ENCODE peak calls at places on chromosomes 6 and 20, in eight cellular contexts. One of them, this sample, is unnamed.

GRCh38 chr6:140007525-140007924 is 633.1 kb upstream of the CITED2 start:
- DNase-seq in endodermal cell: no peak
- DNase-seq in esophagus squamous epithelium: no peak
- DNase-seq in heart left ventricle: no peak
- DNase-seq in heart right ventricle: no peak
- DNase-seq in brain microvascular endothelial cell: no peak
- DNase-seq in ovary: no peak
- DNase-seq in HL-60: no peak
- DNase-seq in this sample: no peak

GRCh38 chr6:75266716-75267291 is 17.8 kb downstream of the TMEM30A start:
- DNase-seq in endodermal cell: no peak
- DNase-seq in esophagus squamous epithelium: no peak
- DNase-seq in heart left ventricle: no peak
- DNase-seq in heart right ventricle: no peak
- DNase-seq in brain microvascular endothelial cell: no peak
- DNase-seq in ovary: no peak
- DNase-seq in HL-60: no peak
- DNase-seq in this sample: no peak

GRCh38 chr20:36606171-36607116 is 865 bp downstream of the RAB5IF start:
- DNase-seq in endodermal cell: peak
- DNase-seq in esophagus squamous epithelium: no peak
- DNase-seq in heart left ventricle: no peak
- DNase-seq in heart right ventricle: no peak
- DNase-seq in brain microvascular endothelial cell: peak
- DNase-seq in ovary: no peak
- DNase-seq in HL-60: peak
- DNase-seq in this sample: no peak

GRCh38 chr6:144662812-144663211 is 377.7 kb downstream of the UTRN start:
- DNase-seq in endodermal cell: no peak
- DNase-seq in esophagus squamous epithelium: no peak
- DNase-seq in heart left ventricle: no peak
- DNase-seq in heart right ventricle: no peak
- DNase-seq in brain microvascular endothelial cell: no peak
- DNase-seq in ovary: no peak
- DNase-seq in HL-60: no peak
- DNase-seq in this sample: no peak

GRCh38 chr6:170132011-170132521 is 158.8 kb downstream of the DLL1 start:
- DNase-seq in endodermal cell: no peak
- DNase-seq in esophagus squamous epithelium: no peak
- DNase-seq in heart left ventricle: peak
- DNase-seq in heart right ventricle: no peak
- DNase-seq in brain microvascular endothelial cell: no peak
- DNase-seq in ovary: no peak
- DNase-seq in HL-60: no peak
- DNase-seq in this sample: no peak

GRCh38 chr20:49948809-49949507 is 12.8 kb downstream of the RNF114 start:
- DNase-seq in endodermal cell: no peak
- DNase-seq in esophagus squamous epithelium: no peak
- DNase-seq in heart left ventricle: no peak
- DNase-seq in heart right ventricle: no peak
- DNase-seq in brain microvascular endothelial cell: peak
- DNase-seq in ovary: no peak
- DNase-seq in HL-60: peak
- DNase-seq in this sample: no peak

GRCh38 chr6:9539231-9539755 is 875.6 kb downstream of the TFAP2A start:
- DNase-seq in endodermal cell: no peak
- DNase-seq in esophagus squamous epithelium: no peak
- DNase-seq in heart left ventricle: no peak
- DNase-seq in heart right ventricle: no peak
- DNase-seq in brain microvascular endothelial cell: no peak
- DNase-seq in ovary: no peak
- DNase-seq in HL-60: no peak
- DNase-seq in this sample: no peak

GRCh38 chr6:63839485-63839884 is 203.9 kb downstream of the PHF3 start:
- DNase-seq in endodermal cell: no peak
- DNase-seq in esophagus squamous epithelium: no peak
- DNase-seq in heart left ventricle: no peak
- DNase-seq in heart right ventricle: no peak
- DNase-seq in brain microvascular endothelial cell: no peak
- DNase-seq in ovary: no peak
- DNase-seq in HL-60: no peak
- DNase-seq in this sample: no peak

GRCh38 chr20:3681931-3682820 is at the start of gene ADAM33:
- DNase-seq in endodermal cell: peak
- DNase-seq in esophagus squamous epithelium: no peak
- DNase-seq in heart left ventricle: peak
- DNase-seq in heart right ventricle: peak
- DNase-seq in brain microvascular endothelial cell: no peak
- DNase-seq in ovary: peak
- DNase-seq in HL-60: no peak
- DNase-seq in this sample: no peak

GRCh38 chr6:2973656-2974055 is 2.3 kb upstream of the SERPINB6 start:
- DNase-seq in endodermal cell: peak
- DNase-seq in esophagus squamous epithelium: no peak
- DNase-seq in heart left ventricle: no peak
- DNase-seq in heart right ventricle: no peak
- DNase-seq in brain microvascular endothelial cell: no peak
- DNase-seq in ovary: no peak
- DNase-seq in HL-60: no peak
- DNase-seq in this sample: no peak

GRCh38 chr6:162203287-162203686 is 524.3 kb downstream of the PRKN start:
- DNase-seq in endodermal cell: no peak
- DNase-seq in esophagus squamous epithelium: no peak
- DNase-seq in heart left ventricle: no peak
- DNase-seq in heart right ventricle: peak
- DNase-seq in brain microvascular endothelial cell: no peak
- DNase-seq in ovary: no peak
- DNase-seq in HL-60: no peak
- DNase-seq in this sample: peak

DNA sequence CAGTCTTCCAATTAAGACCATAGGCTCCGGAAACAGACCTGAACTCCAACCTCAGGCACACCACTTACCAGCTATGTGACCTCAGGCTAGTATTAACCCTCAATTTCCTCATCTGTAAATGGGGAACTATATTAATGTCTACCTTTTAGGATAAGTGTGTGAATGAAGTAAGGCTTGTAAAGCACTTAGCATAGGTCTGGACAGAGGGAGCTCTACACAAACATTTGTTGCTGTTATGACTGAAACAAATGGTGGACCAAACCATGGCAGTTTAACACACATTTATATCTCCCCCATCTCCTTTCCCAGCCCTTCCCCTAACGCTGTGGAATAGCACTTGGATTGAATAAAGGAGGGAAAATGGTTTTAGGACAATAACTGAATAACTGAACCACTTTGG is 48.7 kb downstream of the TSHZ2 start:
- DNase-seq in endodermal cell: no peak
- DNase-seq in esophagus squamous epithelium: no peak
- DNase-seq in heart left ventricle: no peak
- DNase-seq in heart right ventricle: no peak
- DNase-seq in brain microvascular endothelial cell: no peak
- DNase-seq in ovary: no peak
- DNase-seq in HL-60: no peak
- DNase-seq in this sample: peak
- TF ChIP-seq CTCF in endodermal cell: no peak
- TF ChIP-seq CTCF in esophagus squamous epithelium: no peak
- TF ChIP-seq CTCF in heart left ventricle: no peak
- TF ChIP-seq CTCF in heart right ventricle: no peak
- TF ChIP-seq CTCF in brain microvascular endothelial cell: no peak
- TF ChIP-seq CTCF in ovary: no peak
- TF ChIP-seq CTCF in HL-60: no peak
- TF ChIP-seq CTCF in this sample: no peak

GRCh38 chr6:31513456-31514165 is 15.2 kb upstream of the MCCD1 start:
- DNase-seq in endodermal cell: no peak
- DNase-seq in esophagus squamous epithelium: no peak
- DNase-seq in heart left ventricle: no peak
- DNase-seq in heart right ventricle: no peak
- DNase-seq in brain microvascular endothelial cell: no peak
- DNase-seq in ovary: no peak
- DNase-seq in HL-60: no peak
- DNase-seq in this sample: peak
- H3K27ac ChIP-seq in endodermal cell: no peak
- H3K27ac ChIP-seq in esophagus squamous epithelium: no peak
- H3K27ac ChIP-seq in heart left ventricle: no peak
- H3K27ac ChIP-seq in heart right ventricle: no peak
- H3K27ac ChIP-seq in brain microvascular endothelial cell: no peak
- H3K27ac ChIP-seq in ovary: no peak
- H3K27ac ChIP-seq in HL-60: no peak
- H3K27ac ChIP-seq in this sample: no peak

GRCh38 chr20:63522091-63522868 is 1.7 kb downstream of the PPDPF start:
- DNase-seq in endodermal cell: peak
- DNase-seq in esophagus squamous epithelium: no peak
- DNase-seq in heart left ventricle: no peak
- DNase-seq in heart right ventricle: no peak
- DNase-seq in brain microvascular endothelial cell: no peak
- DNase-seq in ovary: peak
- DNase-seq in HL-60: no peak
- DNase-seq in this sample: no peak

GRCh38 chr20:63520594-63520938 is at the start of gene PPDPF:
- DNase-seq in endodermal cell: no peak
- DNase-seq in esophagus squamous epithelium: no peak
- DNase-seq in heart left ventricle: peak
- DNase-seq in heart right ventricle: peak
- DNase-seq in brain microvascular endothelial cell: peak
- DNase-seq in ovary: peak
- DNase-seq in HL-60: peak
- DNase-seq in this sample: peak

GRCh38 chr20:63519765-63520593 is 586 bp upstream of the PPDPF start:
- DNase-seq in endodermal cell: peak
- DNase-seq in esophagus squamous epithelium: no peak
- DNase-seq in heart left ventricle: peak
- DNase-seq in heart right ventricle: peak
- DNase-seq in brain microvascular endothelial cell: no peak
- DNase-seq in ovary: peak
- DNase-seq in HL-60: no peak
- DNase-seq in this sample: no peak

GRCh38 chr20:63521602-63522001 is 1.0 kb downstream of the PPDPF start:
- DNase-seq in endodermal cell: peak
- DNase-seq in esophagus squamous epithelium: no peak
- DNase-seq in heart left ventricle: no peak
- DNase-seq in heart right ventricle: peak
- DNase-seq in brain microvascular endothelial cell: no peak
- DNase-seq in ovary: no peak
- DNase-seq in HL-60: no peak
- DNase-seq in this sample: no peak

DNA sequence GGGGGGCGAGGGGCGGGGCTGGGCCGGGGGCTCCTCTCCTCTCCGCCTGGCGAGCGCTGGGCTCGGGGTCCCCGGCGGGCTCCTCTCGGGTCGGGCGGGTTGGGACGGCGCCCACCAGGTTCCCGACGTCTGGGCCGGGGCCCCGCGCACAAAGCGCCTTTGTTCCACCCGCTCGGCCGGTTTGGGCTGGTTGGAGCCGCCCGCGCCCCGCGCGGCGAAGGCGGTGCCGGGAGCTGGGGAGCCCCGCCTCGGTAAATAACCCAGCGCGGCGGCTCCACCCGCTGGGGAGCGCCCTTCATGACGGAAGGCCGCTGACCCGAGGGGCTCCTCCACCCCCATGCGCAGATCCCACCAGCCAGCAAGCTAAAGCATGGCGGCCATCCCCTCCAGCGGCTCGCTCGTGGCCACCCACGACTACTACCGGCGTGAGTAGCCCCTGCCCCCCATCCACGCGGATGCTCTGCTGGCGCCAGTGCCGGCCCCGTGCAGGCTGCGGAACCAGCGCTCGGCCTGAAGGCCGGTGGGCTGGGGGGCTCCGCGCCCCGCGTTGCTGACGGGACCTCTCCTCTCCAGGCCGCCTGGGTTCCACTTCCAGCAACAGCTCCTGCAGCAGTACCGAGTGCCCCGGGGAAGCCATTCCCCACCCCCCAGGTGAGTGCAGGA is 505 bp downstream of the PPDPF start:
- DNase-seq in endodermal cell: peak
- DNase-seq in esophagus squamous epithelium: no peak
- DNase-seq in heart left ventricle: peak
- DNase-seq in heart right ventricle: peak
- DNase-seq in brain microvascular endothelial cell: peak
- DNase-seq in ovary: peak
- DNase-seq in HL-60: peak
- DNase-seq in this sample: no peak
- TF ChIP-seq CTCF in endodermal cell: no peak
- TF ChIP-seq CTCF in esophagus squamous epithelium: no peak
- TF ChIP-seq CTCF in heart left ventricle: no peak
- TF ChIP-seq CTCF in heart right ventricle: peak
- TF ChIP-seq CTCF in brain microvascular endothelial cell: no peak
- TF ChIP-seq CTCF in ovary: no peak
- TF ChIP-seq CTCF in HL-60: no peak
- TF ChIP-seq CTCF in this sample: no peak

GRCh38 chr6:164097557-164098398 is 683.3 kb downstream of the QKI start:
- DNase-seq in endodermal cell: peak
- DNase-seq in esophagus squamous epithelium: no peak
- DNase-seq in heart left ventricle: peak
- DNase-seq in heart right ventricle: no peak
- DNase-seq in brain microvascular endothelial cell: peak
- DNase-seq in ovary: no peak
- DNase-seq in HL-60: peak
- DNase-seq in this sample: peak
- H3K27ac ChIP-seq in endodermal cell: no peak
- H3K27ac ChIP-seq in esophagus squamous epithelium: no peak
- H3K27ac ChIP-seq in heart left ventricle: peak
- H3K27ac ChIP-seq in heart right ventricle: peak
- H3K27ac ChIP-seq in brain microvascular endothelial cell: no peak
- H3K27ac ChIP-seq in ovary: no peak
- H3K27ac ChIP-seq in HL-60: no peak
- H3K27ac ChIP-seq in this sample: peak

GRCh38 chr20:2133318-2134183 is 31.9 kb downstream of the STK35 start:
- DNase-seq in endodermal cell: no peak
- DNase-seq in esophagus squamous epithelium: no peak
- DNase-seq in heart left ventricle: no peak
- DNase-seq in heart right ventricle: no peak
- DNase-seq in brain microvascular endothelial cell: peak
- DNase-seq in ovary: no peak
- DNase-seq in HL-60: no peak
- DNase-seq in this sample: no peak
- TF ChIP-seq CTCF in endodermal cell: no peak
- TF ChIP-seq CTCF in esophagus squamous epithelium: no peak
- TF ChIP-seq CTCF in heart left ventricle: no peak
- TF ChIP-seq CTCF in heart right ventricle: no peak
- TF ChIP-seq CTCF in brain microvascular endothelial cell: no peak
- TF ChIP-seq CTCF in ovary: no peak
- TF ChIP-seq CTCF in HL-60: no peak
- TF ChIP-seq CTCF in this sample: no peak

DNA sequence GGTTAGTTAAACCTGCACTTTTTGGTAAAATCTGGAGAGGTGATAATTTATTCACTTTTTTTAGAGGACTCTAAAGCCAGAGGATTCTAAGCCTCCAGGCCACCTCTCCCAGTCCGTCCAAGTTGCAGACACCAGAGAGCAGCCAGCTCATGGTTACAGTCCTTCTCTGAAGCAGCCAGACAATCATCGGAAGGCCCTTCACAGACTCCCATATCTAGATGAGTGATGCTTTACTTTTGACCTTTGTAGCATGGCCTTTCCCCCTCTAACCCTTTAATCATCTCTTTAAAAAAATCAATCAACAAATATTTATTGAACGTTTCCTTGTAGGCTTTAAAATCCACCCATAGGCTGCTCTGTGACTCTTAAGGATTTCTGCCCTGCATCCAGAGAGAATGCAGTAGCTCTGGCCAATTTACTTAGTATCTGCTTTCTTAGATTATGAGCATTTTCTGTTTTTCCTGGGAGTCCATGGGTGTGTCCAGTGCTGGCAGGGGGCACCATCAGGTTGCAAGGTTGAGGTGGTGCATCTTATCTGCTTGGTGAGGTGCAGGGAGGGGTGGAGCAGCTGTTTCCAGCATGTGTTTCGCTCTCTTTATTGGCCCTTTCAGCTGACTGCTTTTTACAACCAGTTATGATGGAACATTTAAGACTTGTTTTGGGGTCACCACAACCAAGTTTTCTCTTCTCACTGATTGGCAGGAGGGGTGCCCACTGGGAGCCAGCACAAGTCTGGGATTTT is 58.6 kb downstream of the JARID2 start:
- DNase-seq in endodermal cell: no peak
- DNase-seq in esophagus squamous epithelium: no peak
- DNase-seq in heart left ventricle: no peak
- DNase-seq in heart right ventricle: no peak
- DNase-seq in brain microvascular endothelial cell: no peak
- DNase-seq in ovary: no peak
- DNase-seq in HL-60: no peak
- DNase-seq in this sample: no peak
- H3K27ac ChIP-seq in endodermal cell: no peak
- H3K27ac ChIP-seq in esophagus squamous epithelium: no peak
- H3K27ac ChIP-seq in heart left ventricle: no peak
- H3K27ac ChIP-seq in heart right ventricle: peak
- H3K27ac ChIP-seq in brain microvascular endothelial cell: no peak
- H3K27ac ChIP-seq in ovary: no peak
- H3K27ac ChIP-seq in HL-60: no peak
- H3K27ac ChIP-seq in this sample: no peak